ENCODE peak calls at places on chromosomes 2 and 18, in eight cellular contexts. One of them, this sample, is unnamed.

GRCh38 chr18:57443247-57443646 is 8.1 kb downstream of the ONECUT2 start:
- DNase-seq in H1: no peak
- DNase-seq in stomach: no peak
- DNase-seq in ovary: no peak
- DNase-seq in A549: no peak
- DNase-seq in GM12878: no peak
- DNase-seq in upper lobe of left lung: no peak
- DNase-seq in HepG2: no peak
- DNase-seq in this sample: no peak

GRCh38 chr2:158501301-158501700 is 44.5 kb downstream of the PKP4 start:
- DNase-seq in H1: no peak
- DNase-seq in stomach: peak; percentile 35
- DNase-seq in ovary: no peak
- DNase-seq in A549: no peak
- DNase-seq in GM12878: no peak
- DNase-seq in upper lobe of left lung: no peak
- DNase-seq in HepG2: no peak
- DNase-seq in this sample: no peak

GRCh38 chr2:232592687-232593407 is 40.6 kb upstream of the EFHD1 start:
- DNase-seq in H1: no peak
- DNase-seq in stomach: no peak
- DNase-seq in ovary: no peak
- DNase-seq in A549: peak; percentile 38
- DNase-seq in GM12878: no peak
- DNase-seq in upper lobe of left lung: no peak
- DNase-seq in HepG2: peak; percentile 29
- DNase-seq in this sample: no peak

GRCh38 chr2:229344151-229344551 is 73.1 kb upstream of the PID1 start:
- DNase-seq in H1: no peak
- DNase-seq in stomach: no peak
- DNase-seq in ovary: no peak
- DNase-seq in A549: no peak
- DNase-seq in GM12878: no peak
- DNase-seq in upper lobe of left lung: no peak
- DNase-seq in HepG2: no peak
- DNase-seq in this sample: no peak

GRCh38 chr2:12602661-12603060 is 114.1 kb upstream of the TRIB2 start:
- DNase-seq in H1: no peak
- DNase-seq in stomach: no peak
- DNase-seq in ovary: no peak
- DNase-seq in A549: no peak
- DNase-seq in GM12878: no peak
- DNase-seq in upper lobe of left lung: no peak
- DNase-seq in HepG2: no peak
- DNase-seq in this sample: no peak

GRCh38 chr2:170651603-170652002 is 63.5 kb upstream of the SP5 start:
- DNase-seq in H1: no peak
- DNase-seq in stomach: no peak
- DNase-seq in ovary: no peak
- DNase-seq in A549: no peak
- DNase-seq in GM12878: no peak
- DNase-seq in upper lobe of left lung: no peak
- DNase-seq in HepG2: no peak
- DNase-seq in this sample: no peak

GRCh38 chr2:7857904-7858303 is 824.0 kb upstream of the ID2 start:
- DNase-seq in H1: no peak
- DNase-seq in stomach: no peak
- DNase-seq in ovary: no peak
- DNase-seq in A549: no peak
- DNase-seq in GM12878: no peak
- DNase-seq in upper lobe of left lung: no peak
- DNase-seq in HepG2: no peak
- DNase-seq in this sample: no peak

GRCh38 chr18:48184118-48184517 is 225.1 kb downstream of the ZBTB7C start:
- DNase-seq in H1: no peak
- DNase-seq in stomach: no peak
- DNase-seq in ovary: no peak
- DNase-seq in A549: no peak
- DNase-seq in GM12878: no peak
- DNase-seq in upper lobe of left lung: no peak
- DNase-seq in HepG2: no peak
- DNase-seq in this sample: peak; percentile 57

GRCh38 chr2:144213797-144214196 is 306.1 kb downstream of the ZEB2 start:
- DNase-seq in H1: no peak
- DNase-seq in stomach: no peak
- DNase-seq in ovary: no peak
- DNase-seq in A549: no peak
- DNase-seq in GM12878: peak; percentile 77
- DNase-seq in upper lobe of left lung: no peak
- DNase-seq in HepG2: no peak
- DNase-seq in this sample: no peak

GRCh38 chr2:64679673-64680425 is 26.1 kb upstream of the SERTAD2 start:
- DNase-seq in H1: no peak
- DNase-seq in stomach: no peak
- DNase-seq in ovary: no peak
- DNase-seq in A549: no peak
- DNase-seq in GM12878: no peak
- DNase-seq in upper lobe of left lung: no peak
- DNase-seq in HepG2: no peak
- DNase-seq in this sample: no peak

GRCh38 chr2:221610249-221610648 is 38.1 kb upstream of the EPHA4 start:
- DNase-seq in H1: no peak
- DNase-seq in stomach: no peak
- DNase-seq in ovary: no peak
- DNase-seq in A549: no peak
- DNase-seq in GM12878: no peak
- DNase-seq in upper lobe of left lung: no peak
- DNase-seq in HepG2: no peak
- DNase-seq in this sample: no peak
- H3K27ac ChIP-seq in H1: no peak overlapping the region
- H3K27ac ChIP-seq in stomach: no peak overlapping the region
- H3K27ac ChIP-seq in ovary: no peak overlapping the region
- H3K27ac ChIP-seq in A549: no peak overlapping the region
- H3K27ac ChIP-seq in GM12878: no peak overlapping the region
- H3K27ac ChIP-seq in upper lobe of left lung: no peak overlapping the region
- H3K27ac ChIP-seq in HepG2: no peak overlapping the region
- H3K27ac ChIP-seq in this sample: no peak overlapping the region

DNA sequence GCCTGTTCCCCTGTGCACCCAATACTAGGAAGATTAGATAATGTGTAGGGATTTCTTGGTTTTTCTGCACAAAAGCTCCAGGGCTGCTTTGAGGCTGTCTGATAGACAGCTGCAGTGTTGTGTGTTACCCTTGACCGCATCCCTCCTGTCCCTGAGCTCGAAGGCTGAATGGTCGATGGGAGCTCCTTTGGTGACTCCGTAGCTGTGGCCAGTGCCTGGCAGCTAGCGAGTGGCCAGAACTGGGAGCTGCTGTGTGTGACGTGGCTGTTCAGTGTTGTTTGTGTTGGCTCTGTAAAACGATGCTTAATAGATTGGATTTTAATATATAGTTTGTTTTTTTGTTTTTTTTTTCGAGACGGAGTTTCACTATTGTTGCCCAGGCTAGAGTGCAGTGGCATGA is 170.0 kb downstream of the AGAP1 start:
- DNase-seq in H1: no peak
- DNase-seq in stomach: no peak
- DNase-seq in ovary: no peak
- DNase-seq in A549: no peak
- DNase-seq in GM12878: no peak
- DNase-seq in upper lobe of left lung: no peak
- DNase-seq in HepG2: no peak
- DNase-seq in this sample: no peak
- H3K4me1 ChIP-seq in H1: peaks cover 41% of the 10 kb centered on the region
- H3K4me1 ChIP-seq in stomach: peaks cover 30% of the 10 kb centered on the region
- H3K4me1 ChIP-seq in ovary: peaks cover 25% of the 10 kb centered on the region
- H3K4me1 ChIP-seq in A549: peaks cover 11% of the 10 kb centered on the region
- H3K4me1 ChIP-seq in GM12878: no peaks in the 10 kb centered on the region
- H3K4me1 ChIP-seq in upper lobe of left lung: peaks cover 15% of the 10 kb centered on the region
- H3K4me1 ChIP-seq in HepG2: peaks cover 58% of the 10 kb centered on the region
- H3K4me1 ChIP-seq in this sample: peaks cover 51% of the 10 kb centered on the region

GRCh38 chr2:147045113-147045512 is 799.7 kb upstream of the ACVR2A start:
- DNase-seq in H1: peak; percentile 41
- DNase-seq in stomach: peak; percentile 50
- DNase-seq in ovary: no peak
- DNase-seq in A549: no peak
- DNase-seq in GM12878: peak; percentile 15
- DNase-seq in upper lobe of left lung: peak; percentile 44
- DNase-seq in HepG2: peak; percentile 45
- DNase-seq in this sample: peak; percentile 59
- TF ChIP-seq EP300 in H1: no peak
- TF ChIP-seq EP300 in stomach: no peak
- TF ChIP-seq EP300 in ovary: no peak
- TF ChIP-seq EP300 in A549: no peak
- TF ChIP-seq EP300 in GM12878: no peak
- TF ChIP-seq EP300 in upper lobe of left lung: no peak
- TF ChIP-seq EP300 in HepG2: no peak
- TF ChIP-seq EP300 in this sample: no peak

DNA sequence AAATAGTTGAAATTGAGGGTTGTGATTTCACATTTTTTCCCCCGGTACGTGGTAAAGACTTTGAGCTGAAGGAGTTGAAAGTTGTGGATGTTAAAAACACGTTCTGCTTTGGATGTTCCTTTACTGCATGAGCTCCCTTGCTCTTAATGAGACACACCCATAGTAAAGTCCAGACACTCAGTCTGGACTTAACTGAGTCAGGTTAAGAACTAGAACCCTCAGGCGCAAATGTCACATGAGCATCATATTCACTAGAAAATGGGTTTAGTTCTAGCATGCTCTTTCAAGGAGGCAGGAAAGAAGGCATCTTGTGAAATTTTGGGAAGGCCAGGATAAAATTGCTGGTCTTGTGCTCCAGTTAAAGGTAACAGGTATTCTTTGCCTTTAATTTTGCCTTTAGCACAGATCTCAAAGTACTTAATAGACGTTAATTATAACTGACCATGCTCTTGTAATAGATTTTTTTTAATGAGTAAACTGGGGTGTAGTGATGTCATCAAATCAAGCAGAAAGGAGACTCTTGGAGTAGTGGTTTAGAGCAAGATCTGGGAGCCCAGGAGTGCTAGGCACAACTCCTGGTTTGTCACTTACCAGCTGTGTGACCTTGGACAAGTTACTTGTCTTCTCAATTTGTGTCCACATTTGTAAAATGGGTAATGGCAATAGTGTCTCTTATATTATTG is 20.6 kb downstream of the ITGA6 start:
- DNase-seq in H1: no peak
- DNase-seq in stomach: no peak
- DNase-seq in ovary: no peak
- DNase-seq in A549: no peak
- DNase-seq in GM12878: no peak
- DNase-seq in upper lobe of left lung: no peak
- DNase-seq in HepG2: no peak
- DNase-seq in this sample: no peak
- H3K27ac ChIP-seq in H1: no peak overlapping the region
- H3K27ac ChIP-seq in stomach: peak overlapping the region; percentile 57
- H3K27ac ChIP-seq in ovary: no peak overlapping the region
- H3K27ac ChIP-seq in A549: no peak overlapping the region
- H3K27ac ChIP-seq in GM12878: no peak overlapping the region
- H3K27ac ChIP-seq in upper lobe of left lung: no peak overlapping the region
- H3K27ac ChIP-seq in HepG2: no peak overlapping the region
- H3K27ac ChIP-seq in this sample: peak overlapping the region; percentile 21

GRCh38 chr2:238083919-238084318 is 16.2 kb upstream of the ESPNL start:
- DNase-seq in H1: no peak
- DNase-seq in stomach: peak; percentile 18
- DNase-seq in ovary: no peak
- DNase-seq in A549: no peak
- DNase-seq in GM12878: no peak
- DNase-seq in upper lobe of left lung: no peak
- DNase-seq in HepG2: no peak
- DNase-seq in this sample: no peak

GRCh38 chr2:238082151-238082550 is 18.0 kb upstream of the ESPNL start:
- DNase-seq in H1: no peak
- DNase-seq in stomach: peak; percentile 15
- DNase-seq in ovary: no peak
- DNase-seq in A549: no peak
- DNase-seq in GM12878: no peak
- DNase-seq in upper lobe of left lung: no peak
- DNase-seq in HepG2: no peak
- DNase-seq in this sample: no peak

GRCh38 chr2:238087211-238087610 is 12.9 kb upstream of the ESPNL start:
- DNase-seq in H1: no peak
- DNase-seq in stomach: no peak
- DNase-seq in ovary: no peak
- DNase-seq in A549: no peak
- DNase-seq in GM12878: no peak
- DNase-seq in upper lobe of left lung: no peak
- DNase-seq in HepG2: no peak
- DNase-seq in this sample: no peak

GRCh38 chr2:238082858-238083257 is 17.3 kb upstream of the ESPNL start:
- DNase-seq in H1: no peak
- DNase-seq in stomach: no peak
- DNase-seq in ovary: no peak
- DNase-seq in A549: no peak
- DNase-seq in GM12878: no peak
- DNase-seq in upper lobe of left lung: no peak
- DNase-seq in HepG2: no peak
- DNase-seq in this sample: no peak

DNA sequence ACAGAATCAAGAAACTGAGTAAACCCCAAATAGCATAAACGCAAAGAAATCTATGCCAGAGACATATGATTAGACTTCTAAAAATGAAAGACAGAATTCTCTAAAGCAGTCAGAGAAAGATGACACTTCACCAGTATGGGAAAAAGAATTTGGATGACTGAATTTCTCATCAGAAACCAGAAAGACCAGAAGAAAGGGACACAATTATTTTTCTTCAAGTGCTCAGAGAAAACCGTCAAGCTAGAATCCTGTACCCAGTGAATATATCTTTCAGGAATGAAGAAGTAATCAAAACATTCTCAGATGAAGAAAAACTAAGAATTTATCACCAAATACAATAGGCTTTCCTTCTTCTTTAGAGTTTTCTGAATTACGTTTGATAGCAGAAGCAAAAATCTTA is 14.2 kb upstream of the ESPNL start:
- DNase-seq in H1: no peak
- DNase-seq in stomach: no peak
- DNase-seq in ovary: no peak
- DNase-seq in A549: no peak
- DNase-seq in GM12878: no peak
- DNase-seq in upper lobe of left lung: no peak
- DNase-seq in HepG2: no peak
- DNase-seq in this sample: no peak
- H3K4me1 ChIP-seq in H1: no peaks in the 10 kb centered on the region
- H3K4me1 ChIP-seq in stomach: no peaks in the 10 kb centered on the region
- H3K4me1 ChIP-seq in ovary: no peaks in the 10 kb centered on the region
- H3K4me1 ChIP-seq in A549: no peaks in the 10 kb centered on the region
- H3K4me1 ChIP-seq in GM12878: no peaks in the 10 kb centered on the region
- H3K4me1 ChIP-seq in upper lobe of left lung: no peaks in the 10 kb centered on the region
- H3K4me1 ChIP-seq in HepG2: peaks cover 3% of the 10 kb centered on the region
- H3K4me1 ChIP-seq in this sample: no peaks in the 10 kb centered on the region